ENCODE peak calls at places on chromosomes 7 and 10, in seven cellular contexts. W is NCI-H1092; S is LHCN-M2; B is nephron progenitor cell; L is T-helper 2 cell treated with Interferon-gamma antibody and Interleukin-4, amounts not matched to agents 5 μg/mL and 100 μg/mL, for 36 hours; T is naive B cell; C is right atrium auricular region. A is an unnamed sample.

GRCh38 chr7:26729150-26729772 is 135.1 kb downstream of the SKAP2 start:
- DNase-seq in W (no peak), S (no peak), B (no peak), L (no peak), T (no peak), C (no peak), A (no peak)

GRCh38 chr7:101678138-101678479 is 49.0 kb upstream of the MYL10 start:
- DNase-seq in W (no peak), S (no peak), B (no peak), L (no peak), T (no peak), C (no peak), A (no peak)

GRCh38 chr10:69477968-69478597 is 26.8 kb downstream of the TSPAN15 start:
- DNase-seq in W (no peak), S (no peak), B (no peak), L (no peak), T (no peak), C (no peak), A (no peak)

GRCh38 chr7:123148813-123149212 is 51.0 kb downstream of the SLC13A1 start:
- DNase-seq in W (no peak), S (peak), B (no peak), L (no peak), T (no peak), C (no peak), A (no peak)

GRCh38 chr7:74015670-74016069 is 12.3 kb upstream of the ELN start:
- DNase-seq in W (no peak), S (no peak), B (no peak), L (no peak), T (no peak), C (no peak), A (peak)

GRCh38 chr7:5441840-5442513 is 18.3 kb upstream of the TNRC18 start:
- DNase-seq in W (no peak), S (no peak), B (no peak), L (no peak), T (no peak), C (no peak), A (no peak)

GRCh38 chr10:130820880-130821482 is 490.5 kb downstream of the TCERG1L start:
- DNase-seq in W (no peak), S (no peak), B (no peak), L (no peak), T (no peak), C (peak), A (no peak)

GRCh38 chr10:20991526-20991925 is 94.4 kb upstream of the NEBL start:
- DNase-seq in W (no peak), S (no peak), B (no peak), L (no peak), T (no peak), C (no peak), A (no peak)

GRCh38 chr7:139108256-139109187 is 998 bp downstream of the ZC3HAV1 start:
- DNase-seq in W (no peak), S (peak), B (peak), L (no peak), T (peak), C (no peak), A (peak)

GRCh38 chr10:105706281-105707026 is 1065.4 kb downstream of the SORCS3 start:
- DNase-seq in W (no peak), S (no peak), B (no peak), L (no peak), T (no peak), C (no peak), A (no peak)

GRCh38 chr10:71734797-71735196 is 15.2 kb upstream of the C10orf105 start:
- DNase-seq in W (no peak), S (no peak), B (no peak), L (no peak), T (no peak), C (no peak), A (no peak)

GRCh38 chr7:99102809-99103690 is 40.9 kb downstream of the SMURF1 start:
- DNase-seq in W (no peak), S (peak), B (no peak), L (peak), T (no peak), C (no peak), A (peak)

GRCh38 chr10:682931-683447 is 6.5 kb downstream of the DIP2C start:
- DNase-seq in W (no peak), S (no peak), B (no peak), L (no peak), T (no peak), C (no peak), A (no peak)

GRCh38 chr10:5575144-5575481 is 50.4 kb downstream of the CALML3 start:
- DNase-seq in W (no peak), S (no peak), B (no peak), L (no peak), T (no peak), C (no peak), A (no peak)

GRCh38 chr7:468681-469590 is 50.7 kb downstream of the PDGFA start:
- DNase-seq in W (no peak), S (peak), B (no peak), L (no peak), T (peak), C (no peak), A (peak)

GRCh38 chr7:157372300-157373232 is 35.8 kb downstream of the DNAJB6 start:
- DNase-seq in W (no peak), S (no peak), B (no peak), L (no peak), T (no peak), C (no peak), A (no peak)

GRCh38 chr10:80491251-80492102 is 37.4 kb downstream of the TSPAN14 start:
- DNase-seq in W (no peak), S (no peak), B (no peak), L (no peak), T (no peak), C (no peak), A (no peak)

GRCh38 chr10:102646610-102647432 is 2.5 kb downstream of the TRIM8 start:
- DNase-seq in W (no peak), S (peak), B (peak), L (peak), T (no peak), C (no peak), A (no peak)

GRCh38 chr10:120945801-120946302 is 94.7 kb downstream of the WDR11 start:
- DNase-seq in W (no peak), S (no peak), B (no peak), L (no peak), T (no peak), C (peak), A (peak)

GRCh38 chr10:75429159-75429827 is 2.1 kb upstream of the LRMDA start:
- DNase-seq in W (no peak), S (no peak), B (no peak), L (no peak), T (no peak), C (no peak), A (no peak)

GRCh38 chr10:107806006-107806405 is 641.5 kb upstream of the SORCS1 start:
- DNase-seq in W (no peak), S (no peak), B (no peak), L (no peak), T (no peak), C (no peak), A (no peak)

GRCh38 chr10:128268015-128268722 is 141.9 kb upstream of the MKI67 start:
- DNase-seq in W (peak), S (no peak), B (peak), L (no peak), T (no peak), C (no peak), A (peak)

GRCh38 chr7:157640144-157640543 is 303.3 kb downstream of the DNAJB6 start:
- DNase-seq in W (no peak), S (no peak), B (no peak), L (no peak), T (no peak), C (no peak), A (no peak)

GRCh38 chr7:114368492-114368891 is 46.1 kb upstream of the FOXP2 start:
- DNase-seq in W (no peak), S (no peak), B (no peak), L (no peak), T (no peak), C (no peak), A (no peak)

GRCh38 chr10:71270301-71270777 is 48.7 kb upstream of the SLC29A3 start:
- DNase-seq in W (peak), S (peak), B (peak), L (peak), T (no peak), C (no peak), A (peak)

GRCh38 chr10:16848562-16849154 is 31.4 kb upstream of the RSU1 start:
- DNase-seq in W (no peak), S (no peak), B (no peak), L (no peak), T (no peak), C (no peak), A (peak)

GRCh38 chr7:111855161-111855841 is 293.0 kb upstream of the IMMP2L start:
- DNase-seq in W (no peak), S (peak), B (no peak), L (no peak), T (no peak), C (no peak), A (peak)

GRCh38 chr10:132847416-132847777 is 61.5 kb upstream of the NKX6-2 start:
- DNase-seq in W (no peak), S (no peak), B (no peak), L (no peak), T (no peak), C (no peak), A (no peak)

GRCh38 chr10:124165311-124165710 is 71.9 kb upstream of the CHST15 start:
- DNase-seq in W (no peak), S (no peak), B (no peak), L (no peak), T (no peak), C (no peak), A (no peak)